ENCODE peak calls at places on chromosome 11, in eight cellular contexts. H, N, K, R, T, B, Z and Y are unnamed samples.
A peak's percentile ranks its signal among the peaks of the same experiment; 100 is the strongest.

GRCh38 chr11:66694056-66694410 is 16.3 kb upstream of the RBM4B start:
- DNase-seq in H (no peak), N (no peak), K (no peak), R (no peak), T (no peak), B (no peak), Z (no peak), Y (no peak)

GRCh38 chr11:15621565-15621964 is 506.8 kb downstream of the INSC start:
- DNase-seq in H (no peak), N (no peak), K (no peak), R (no peak), T (peak; percentile 10), B (no peak), Z (no peak), Y (no peak)

GRCh38 chr11:113805640-113806039 is 26.0 kb downstream of the CLDN25 start:
- DNase-seq in H (no peak), N (no peak), K (no peak), R (no peak), T (no peak), B (no peak), Z (no peak), Y (no peak)

GRCh38 chr11:64723907-64724862 is 1.2 kb upstream of the NRXN2 start:
- DNase-seq in H (peak; percentile 55), N (no peak), K (no peak), R (no peak), T (no peak), B (no peak), Z (no peak), Y (no peak)

GRCh38 chr11:100872951-100873350 is 185.9 kb downstream of the ARHGAP42 start:
- DNase-seq in H (no peak), N (no peak), K (no peak), R (peak; percentile 48), T (no peak), B (no peak), Z (no peak), Y (no peak)

GRCh38 chr11:60993611-60994010 is 22.1 kb downstream of the CD6 start:
- DNase-seq in H (no peak), N (no peak), K (no peak), R (no peak), T (no peak), B (no peak), Z (no peak), Y (no peak)

GRCh38 chr11:109695696-109696095 is 273.7 kb downstream of the C11orf87 start:
- DNase-seq in H (no peak), N (peak; percentile 72), K (no peak), R (peak; percentile 42), T (no peak), B (no peak), Z (peak; percentile 83), Y (no peak)

GRCh38 chr11:103354656-103355055 is 245.4 kb downstream of the DYNC2H1 start:
- DNase-seq in H (no peak), N (no peak), K (no peak), R (no peak), T (no peak), B (no peak), Z (no peak), Y (no peak)

GRCh38 chr11:69238562-69239319 is 55.2 kb upstream of the MYEOV start:
- DNase-seq in H (peak; percentile 10), N (no peak), K (no peak), R (no peak), T (no peak), B (no peak), Z (no peak), Y (no peak)

GRCh38 chr11:13289081-13289480 is 11.5 kb downstream of the BMAL1 start:
- DNase-seq in H (peak; percentile 80), N (no peak), K (no peak), R (peak; percentile 43), T (no peak), B (no peak), Z (no peak), Y (no peak)

GRCh38 chr11:116145187-116145865 is 627.5 kb downstream of the BUD13 start:
- DNase-seq in H (peak; percentile 59), N (no peak), K (no peak), R (no peak), T (no peak), B (no peak), Z (no peak), Y (no peak)
- H3K4me1 ChIP-seq in H (peaks cover 8% of the 10 kb centered on the region), N (no peaks in the 10 kb centered on the region), K (no peaks in the 10 kb centered on the region), R (no peaks in the 10 kb centered on the region), T (no peaks in the 10 kb centered on the region), B (no peaks in the 10 kb centered on the region), Z (no peaks in the 10 kb centered on the region), Y (no peaks in the 10 kb centered on the region)

GRCh38 chr11:79393362-79394043 is 47.3 kb downstream of the TENM4 start:
- DNase-seq in H (peak; percentile 85), N (no peak), K (no peak), R (no peak), T (peak; percentile 80), B (no peak), Z (peak; percentile 21), Y (no peak)
- TF ChIP-seq CTCF in H (peak; percentile 67), N (no peak), K (no peak), R (no peak), T (no peak), B (no peak), Z (peak; percentile 25), Y (no peak)

GRCh38 chr11:35180311-35181233 is 41.6 kb downstream of the CD44 start:
- DNase-seq in H (no peak), N (no peak), K (no peak), R (peak; percentile 82), T (no peak), B (no peak), Z (no peak), Y (no peak)
- H3K4me1 ChIP-seq in H (no peaks in the 10 kb centered on the region), N (peaks cover 31% of the 10 kb centered on the region), K (peaks cover 17% of the 10 kb centered on the region), R (peaks cover 36% of the 10 kb centered on the region), T (no peaks in the 10 kb centered on the region), B (peaks cover 11% of the 10 kb centered on the region), Z (peaks cover 15% of the 10 kb centered on the region), Y (peaks cover 9% of the 10 kb centered on the region)

GRCh38 chr11:122882809-122883681 is 486 bp downstream of the JHY start:
- DNase-seq in H (peak; percentile 90), N (peak; percentile 61), K (peak; percentile 64), R (peak; percentile 91), T (peak; percentile 74), B (peak; percentile 56), Z (peak; percentile 48), Y (peak; percentile 55)
- TF ChIP-seq CTCF in H (peak; percentile 12), N (no peak), K (no peak), R (no peak), T (no peak), B (no peak), Z (no peak), Y (no peak)

DNA sequence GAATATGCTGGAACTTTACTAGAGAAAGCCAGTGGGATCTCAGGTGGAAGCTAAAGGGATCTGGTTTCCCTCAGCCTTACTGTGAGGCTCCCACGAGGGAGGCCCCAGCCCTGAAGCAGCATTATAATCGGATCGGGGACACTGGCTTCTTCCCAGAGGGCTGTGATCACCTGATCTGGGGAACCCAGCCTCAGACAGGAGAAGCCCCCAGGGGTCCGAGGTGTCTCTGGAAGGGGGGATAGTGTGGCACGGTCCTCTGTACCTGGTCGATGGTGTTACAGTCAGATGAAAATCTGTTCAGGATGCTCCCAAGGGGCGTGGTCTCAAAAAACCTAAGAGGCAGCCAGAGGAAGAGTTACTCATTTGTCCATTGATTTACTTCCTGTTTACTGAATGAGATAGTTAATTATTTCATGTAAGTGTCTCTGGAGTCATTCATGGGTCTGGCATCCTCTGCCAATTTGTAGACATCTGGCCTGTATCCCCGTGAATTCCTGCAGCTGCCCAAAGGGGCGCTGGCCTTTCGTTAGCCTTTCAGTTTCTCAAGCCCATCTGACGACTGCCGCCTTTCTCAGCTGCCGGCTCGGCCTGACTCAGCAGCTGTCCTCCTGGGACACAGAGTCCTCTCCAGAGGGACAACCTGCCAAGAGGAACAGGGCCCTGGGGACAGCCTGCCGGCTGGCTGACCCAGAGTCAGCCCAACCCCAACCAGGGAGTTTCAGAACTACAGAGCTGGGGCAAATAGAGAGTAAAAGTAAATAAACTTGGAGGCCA is 17.0 kb upstream of the KCNJ11 start:
- DNase-seq in H (peak; percentile 76), N (peak; percentile 30), K (peak; percentile 74), R (peak; percentile 24), T (peak; percentile 70), B (peak; percentile 93), Z (no peak), Y (peak; percentile 95)
- H3K4me1 ChIP-seq in H (no peaks in the 10 kb centered on the region), N (no peaks in the 10 kb centered on the region), K (peaks cover 19% of the 10 kb centered on the region), R (no peaks in the 10 kb centered on the region), T (peaks cover 7% of the 10 kb centered on the region), B (peaks cover 26% of the 10 kb centered on the region), Z (no peaks in the 10 kb centered on the region), Y (peaks cover 46% of the 10 kb centered on the region)

GRCh38 chr11:93518081-93518480 is 25.1 kb downstream of the SMCO4 start:
- DNase-seq in H (no peak), N (no peak), K (no peak), R (no peak), T (no peak), B (no peak), Z (peak; percentile 84), Y (no peak)
- TF ChIP-seq CTCF in H (no peak), N (no peak), K (no peak), R (no peak), T (no peak), B (no peak), Z (no peak), Y (no peak)

GRCh38 chr11:33772300-33772699 is 2.0 kb downstream of the FBXO3 start:
- DNase-seq in H (no peak), N (peak; percentile 76), K (no peak), R (peak; percentile 32), T (peak; percentile 31), B (peak; percentile 22), Z (peak; percentile 90), Y (no peak)

GRCh38 chr11:33775832-33776231 is 1.5 kb upstream of the FBXO3 start:
- DNase-seq in H (no peak), N (no peak), K (no peak), R (peak; percentile 21), T (no peak), B (no peak), Z (peak; percentile 26), Y (no peak)

GRCh38 chr11:33773399-33774355 is 643 bp downstream of the FBXO3 start:
- DNase-seq in H (peak; percentile 44), N (peak; percentile 37), K (no peak), R (peak; percentile 25), T (peak; percentile 9), B (no peak), Z (peak; percentile 35), Y (no peak)

GRCh38 chr11:33775064-33775807 is 916 bp upstream of the FBXO3 start:
- DNase-seq in H (no peak), N (no peak), K (no peak), R (no peak), T (no peak), B (no peak), Z (no peak), Y (no peak)

DNA sequence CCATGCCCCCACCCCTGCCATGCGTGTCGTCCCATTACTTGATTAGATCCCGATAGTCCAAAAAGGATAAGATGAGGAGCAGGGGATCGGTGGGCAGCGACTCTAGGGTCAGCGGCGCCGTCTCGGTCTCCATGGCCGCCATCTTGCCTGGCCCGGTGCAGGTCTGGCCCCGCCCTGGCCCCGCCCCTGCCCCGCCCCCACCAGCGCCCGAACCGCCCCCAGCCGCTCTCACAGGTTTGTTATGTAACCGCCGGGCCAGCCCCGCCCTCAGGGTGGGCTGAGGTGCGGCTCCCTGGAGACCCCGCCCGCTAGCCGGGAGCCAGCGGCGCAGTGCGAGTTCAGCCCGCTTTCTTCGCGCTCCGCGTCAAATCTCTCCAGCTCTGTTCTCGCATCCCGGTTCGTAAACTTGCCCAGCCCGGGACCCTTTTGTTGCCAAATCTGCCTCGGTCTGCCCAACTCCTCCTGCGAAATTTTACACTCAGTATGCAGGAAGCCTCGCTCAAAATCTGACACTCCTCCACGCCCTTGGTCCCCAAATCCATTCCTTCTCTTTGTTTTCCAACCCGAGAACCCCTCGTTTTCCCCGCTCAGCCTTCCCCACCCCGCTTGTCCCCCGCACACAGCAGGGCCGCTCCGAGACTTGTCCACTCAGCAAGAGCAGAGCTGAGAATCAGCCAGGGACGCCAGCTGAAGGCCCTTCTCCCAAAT is at the start of gene FBXO3:
- DNase-seq in H (peak; percentile 97), N (peak; percentile 78), K (peak; percentile 88), R (peak; percentile 82), T (peak; percentile 94), B (peak; percentile 90), Z (peak; percentile 62), Y (peak; percentile 85)
- H3K4me1 ChIP-seq in H (peaks cover 5% of the 10 kb centered on the region), N (peaks cover 39% of the 10 kb centered on the region), K (peaks cover 67% of the 10 kb centered on the region), R (peaks cover 5% of the 10 kb centered on the region), T (peaks cover 30% of the 10 kb centered on the region), B (peaks cover 38% of the 10 kb centered on the region), Z (peaks cover 49% of the 10 kb centered on the region), Y (peaks cover 28% of the 10 kb centered on the region)